ENCODE peak calls at places on chromosomes 11 and 22, in four cellular contexts. D is GM13976, O is endodermal cell, Q is OCI-LY7. C is an unnamed sample.

GRCh38 chr11:2380807-2381350 is 3.8 kb downstream of the CD81 start:
- DNase-seq in D (peak), O (peak), Q (no peak), C (no peak)

GRCh38 chr22:29641781-29642355 is 38.4 kb downstream of the NF2 start:
- DNase-seq in D (no peak), O (no peak), Q (no peak), C (no peak)

GRCh38 chr11:30254307-30255298 is 23.8 kb downstream of the FSHB start:
- DNase-seq in D (no peak), O (no peak), Q (no peak), C (no peak)

GRCh38 chr11:72239849-72240460 is 4.0 kb downstream of the PHOX2A start:
- DNase-seq in D (no peak), O (peak), Q (no peak), C (no peak)

GRCh38 chr11:2929511-2929879 is 275 bp upstream of the PHLDA2 start:
- DNase-seq in D (peak), O (no peak), Q (no peak), C (no peak)

GRCh38 chr11:44364596-44364995 is 54.7 kb upstream of the ALX4 start:
- DNase-seq in D (no peak), O (no peak), Q (no peak), C (no peak)

GRCh38 chr11:72629266-72629665 is 45.0 kb downstream of the PDE2A start:
- DNase-seq in D (no peak), O (no peak), Q (no peak), C (no peak)

GRCh38 chr11:2462986-2463765 is 18.4 kb downstream of the KCNQ1 start:
- DNase-seq in D (no peak), O (peak), Q (no peak), C (no peak)

GRCh38 chr11:8709002-8709672 is 26.5 kb downstream of the RPL27A start:
- DNase-seq in D (no peak), O (no peak), Q (no peak), C (peak)

GRCh38 chr11:110190885-110191284 is 97.7 kb downstream of the ZC3H12C start:
- DNase-seq in D (no peak), O (no peak), Q (no peak), C (no peak)

GRCh38 chr22:22487059-22487458 is 21.5 kb downstream of the ZNF280B start:
- DNase-seq in D (no peak), O (no peak), Q (no peak), C (no peak)

GRCh38 chr11:67022341-67022933 is 497 bp upstream of the SYT12 start:
- DNase-seq in D (no peak), O (no peak), Q (no peak), C (no peak)

GRCh38 chr11:132999031-132999430 is 533.3 kb downstream of the OPCML start:
- DNase-seq in D (no peak), O (no peak), Q (no peak), C (no peak)

GRCh38 chr11:31761636-31762035 is 49.5 kb downstream of the PAX6 start:
- DNase-seq in D (no peak), O (no peak), Q (no peak), C (no peak)

GRCh38 chr11:69292221-69292648 is 1.7 kb upstream of the MYEOV start:
- DNase-seq in D (no peak), O (peak), Q (peak), C (no peak)

GRCh38 chr22:19815823-19816290 is 38.8 kb downstream of the GNB1L start:
- DNase-seq in D (no peak), O (peak), Q (no peak), C (no peak)

GRCh38 chr11:116786360-116786759 is 1.5 kb downstream of the ZPR1 start:
- DNase-seq in D (no peak), O (no peak), Q (no peak), C (no peak)

GRCh38 chr22:17198188-17199130 is 20.8 kb downstream of the ADA2 start:
- DNase-seq in D (no peak), O (peak), Q (no peak), C (no peak)

GRCh38 chr11:22234743-22235142 is 41.9 kb downstream of the ANO5 start:
- DNase-seq in D (no peak), O (no peak), Q (no peak), C (no peak)

GRCh38 chr22:41285441-41285819 is 557 bp downstream of the RANGAP1 start:
- DNase-seq in D (peak), O (peak), Q (peak), C (no peak)

GRCh38 chr11:63919267-63920125 is 2.5 kb upstream of the RCOR2 start:
- DNase-seq in D (peak), O (peak), Q (no peak), C (no peak)

GRCh38 chr22:46935506-46936377 is 173.3 kb downstream of the TBC1D22A start:
- DNase-seq in D (no peak), O (peak), Q (no peak), C (no peak)

GRCh38 chr22:43901976-43902643 is 10.3 kb upstream of the PNPLA5 start:
- DNase-seq in D (no peak), O (no peak), Q (no peak), C (peak)

GRCh38 chr22:33051960-33052839 is 6.0 kb downstream of the SYN3 start:
- DNase-seq in D (no peak), O (peak), Q (peak), C (no peak)

GRCh38 chr11:40722179-40722795 is 737.2 kb downstream of the LRRC4C start:
- DNase-seq in D (peak), O (peak), Q (no peak), C (no peak)

GRCh38 chr22:26998134-26998533 is 340.7 kb downstream of the MIAT start:
- DNase-seq in D (no peak), O (no peak), Q (no peak), C (no peak)

GRCh38 chr22:28958611-28959010 is 75.2 kb downstream of the ZNRF3 start:
- DNase-seq in D (no peak), O (no peak), Q (no peak), C (no peak)

GRCh38 chr11:120756931-120757330 is 245.4 kb downstream of the GRIK4 start:
- DNase-seq in D (no peak), O (peak), Q (no peak), C (no peak)

GRCh38 chr22:38479096-38479840 is 11.4 kb downstream of the KDELR3 start:
- DNase-seq in D (no peak), O (no peak), Q (no peak), C (no peak)

GRCh38 chr11:1574256-1575242 is 2.5 kb upstream of the DUSP8 start:
- DNase-seq in D (peak), O (peak), Q (peak), C (no peak)

GRCh38 chr11:7889985-7890384 is 41.1 kb downstream of the OR10A6 start:
- DNase-seq in D (peak), O (no peak), Q (peak), C (no peak)

GRCh38 chr11:34988294-34989255 is 72.2 kb downstream of the PDHX start:
- DNase-seq in D (peak), O (no peak), Q (no peak), C (no peak)

GRCh38 chr11:66002648-66003225 is 434 bp downstream of the BANF1 start:
- DNase-seq in D (peak), O (peak), Q (no peak), C (no peak)
- TF ChIP-seq CTCF in D (no peak), O (peak), Q (peak), C (peak)

GRCh38 chr11:10489444-10489785 is 34.4 kb downstream of the AMPD3 start:
- DNase-seq in D (no peak), O (no peak), Q (no peak), C (no peak)
- TF ChIP-seq CTCF in D (no peak), O (no peak), Q (no peak), C (no peak)

GRCh38 chr11:58567889-58568512 is 7.7 kb downstream of the LPXN start:
- DNase-seq in D (peak), O (peak), Q (peak), C (no peak)
- TF ChIP-seq CTCF in D (peak), O (peak), Q (peak), C (peak)

GRCh38 chr11:89498845-89499448 is 7.8 kb upstream of the NOX4 start:
- DNase-seq in D (no peak), O (no peak), Q (no peak), C (no peak)
- TF ChIP-seq CTCF in D (no peak), O (peak), Q (peak), C (no peak)

DNA sequence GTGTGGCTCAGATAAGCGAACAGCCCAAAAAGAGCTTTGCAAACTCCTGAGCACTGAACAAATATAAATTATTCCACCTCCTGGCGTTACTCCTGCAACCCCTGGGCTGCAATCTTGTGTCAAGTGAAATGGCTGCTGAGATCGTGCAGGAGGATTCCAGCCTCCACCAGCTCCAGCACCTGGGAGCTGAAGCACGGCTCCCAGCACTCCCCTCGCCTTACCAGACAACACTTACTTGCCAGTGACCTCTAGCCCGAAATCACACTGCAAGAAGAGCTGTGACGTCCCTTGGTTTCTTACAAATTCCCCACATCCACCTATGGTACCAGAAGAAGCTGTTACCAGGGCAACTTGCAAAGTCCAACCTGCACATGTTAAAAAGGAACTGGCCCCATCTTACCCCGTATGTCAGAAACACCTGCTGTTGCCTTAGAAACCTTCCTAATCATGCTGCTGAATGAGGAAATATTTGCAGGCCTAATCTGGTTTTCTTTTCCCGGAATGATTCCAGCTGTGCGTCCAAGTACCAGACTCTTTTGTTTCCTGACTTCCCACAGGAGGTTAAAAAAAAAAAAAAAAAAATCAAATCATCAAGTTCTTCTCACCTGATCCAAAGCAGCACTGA is 13.1 kb downstream of the VPS37C start:
- DNase-seq in D (no peak), O (no peak), Q (no peak), C (no peak)
- TF ChIP-seq CTCF in D (no peak), O (no peak), Q (no peak), C (no peak)

GRCh38 chr11:23954730-23955129 is 542.1 kb upstream of the LUZP2 start:
- DNase-seq in D (no peak), O (no peak), Q (no peak), C (no peak)
- TF ChIP-seq CTCF in D (no peak), O (no peak), Q (no peak), C (no peak)

C was measured in AG04449.